ENCODE peak calls at places on chromosomes 7 and 10, in five cellular contexts. F, S, T, V and Z are unnamed samples.

GRCh38 chr7:64849250-64849923 is 53.7 kb upstream of the ZNF273 start:
- DNase-seq in T (no peak), S (no peak), V (no peak), F (peak; percentile 88), Z (no peak)

GRCh38 chr10:23001901-23002516 is 74.2 kb downstream of the ARMC3 start:
- DNase-seq in S (peak; percentile 51), F (no peak), T (no peak), V (no peak), Z (no peak)

GRCh38 chr7:106947244-106947728 is 82.2 kb downstream of the PIK3CG start:
- DNase-seq in V (no peak), F (peak; percentile 77), T (no peak), S (peak; percentile 83), Z (peak; percentile 49)

GRCh38 chr7:94655562-94655883 is 410 bp downstream of the SGCE start:
- DNase-seq in F (no peak), V (peak; percentile 69), S (peak; percentile 61), T (no peak), Z (no peak)

GRCh38 chr10:96505150-96506136 is 8.3 kb downstream of the TLL2 start:
- DNase-seq in T (no peak), S (no peak), F (no peak), V (no peak), Z (no peak)

GRCh38 chr7:69782917-69783684 is 184.8 kb downstream of the AUTS2 start:
- DNase-seq in V (no peak), T (no peak), F (peak; percentile 74), S (no peak), Z (no peak)

GRCh38 chr7:70056363-70056762 is 458.1 kb downstream of the AUTS2 start:
- DNase-seq in V (no peak), F (no peak), S (no peak), T (no peak), Z (no peak)

GRCh38 chr10:80507484-80507880 is 30.2 kb upstream of the SH2D4B start:
- DNase-seq in T (no peak), V (no peak), F (peak; percentile 70), S (no peak), Z (no peak)

GRCh38 chr7:108138911-108139310 is 8.8 kb upstream of the LAMB4 start:
- DNase-seq in V (no peak), T (no peak), S (no peak), F (peak; percentile 7), Z (no peak)

GRCh38 chr7:92422926-92423325 is 24.4 kb upstream of the GATAD1 start:
- DNase-seq in F (no peak), V (no peak), T (no peak), S (no peak), Z (no peak)

GRCh38 chr7:150962743-150963399 is 15.2 kb downstream of the KCNH2 start:
- DNase-seq in V (no peak), T (peak; percentile 66), S (peak; percentile 86), F (peak; percentile 20), Z (peak; percentile 95)

GRCh38 chr7:141097430-141097829 is 23.6 kb downstream of the TMEM178B start:
- DNase-seq in S (peak; percentile 63), V (no peak), F (peak; percentile 15), T (no peak), Z (no peak)

GRCh38 chr7:24964177-24964576 is 15.8 kb downstream of the OSBPL3 start:
- DNase-seq in T (no peak), F (peak; percentile 43), V (no peak), S (no peak), Z (no peak)

GRCh38 chr10:33328253-33328652 is 6.2 kb downstream of the NRP1 start:
- DNase-seq in T (no peak), F (no peak), S (no peak), V (no peak), Z (no peak)

GRCh38 chr10:36172574-36172973 is 530.5 kb upstream of the FZD8 start:
- DNase-seq in V (no peak), F (peak; percentile 46), T (no peak), S (no peak), Z (no peak)

GRCh38 chr7:149772236-149772820 is 1.1 kb downstream of the ZNF467 start:
- DNase-seq in T (peak; percentile 36), F (no peak), V (no peak), S (peak; percentile 65), Z (no peak)

GRCh38 chr7:77575187-77575586 is 38.1 kb downstream of the PTPN12 start:
- DNase-seq in S (no peak), F (no peak), T (no peak), V (no peak), Z (no peak)

GRCh38 chr10:101008823-101009423 is 9.3 kb downstream of the LZTS2 start:
- DNase-seq in V (no peak), F (no peak), S (no peak), T (no peak), Z (no peak)
- TF ChIP-seq CTCF in V (no peak), F (no peak), S (no peak), T (no peak), Z (no peak)

DNA sequence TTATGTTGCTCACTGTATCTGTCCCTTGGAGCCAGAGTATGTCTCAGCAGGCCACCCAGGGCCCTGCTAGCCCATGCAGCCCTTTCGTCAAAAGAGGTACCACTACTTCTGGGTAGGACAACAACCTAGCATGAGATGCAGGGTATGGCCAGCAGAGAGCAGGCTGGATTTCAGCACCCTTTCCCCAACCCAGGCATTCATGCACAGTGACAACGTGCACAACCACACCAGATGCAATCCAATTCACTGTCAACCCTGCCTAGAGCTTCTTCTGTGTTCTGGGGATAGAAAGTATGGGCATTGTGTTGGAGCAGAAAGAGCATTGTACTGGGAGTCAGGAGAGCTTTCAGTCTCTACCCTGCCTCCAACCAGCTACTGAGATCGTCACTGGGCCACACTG is 37.9 kb downstream of the JAZF1 start:
- DNase-seq in V (no peak), F (no peak), S (no peak), T (no peak), Z (no peak)
- TF ChIP-seq CTCF in V (no peak), F (no peak), S (no peak), T (no peak), Z (no peak)

DNA sequence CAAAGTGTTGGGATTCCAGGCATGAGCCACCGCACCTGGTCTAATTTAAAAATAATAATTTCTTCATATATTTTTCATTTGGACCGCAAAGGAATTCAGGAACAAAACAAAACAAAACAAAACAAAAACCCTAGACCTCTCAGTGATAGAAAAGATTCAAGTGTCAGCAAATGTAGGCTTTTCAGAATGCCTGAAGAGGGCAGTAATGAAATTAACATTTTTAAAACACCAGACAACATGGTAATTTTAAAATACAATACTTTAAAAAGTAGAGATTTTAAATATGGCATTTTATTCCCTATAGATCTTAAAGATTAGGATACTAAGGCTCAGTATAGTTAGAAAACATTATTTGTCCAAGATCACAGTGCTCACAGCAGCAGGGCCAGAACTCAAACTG is 36.6 kb downstream of the DNMBP start:
- DNase-seq in F (no peak), S (no peak), V (no peak), T (no peak), Z (no peak)
- TF ChIP-seq CTCF in F (peak; percentile 36), S (peak; percentile 23), V (no peak), T (no peak), Z (peak; percentile 37)

DNA sequence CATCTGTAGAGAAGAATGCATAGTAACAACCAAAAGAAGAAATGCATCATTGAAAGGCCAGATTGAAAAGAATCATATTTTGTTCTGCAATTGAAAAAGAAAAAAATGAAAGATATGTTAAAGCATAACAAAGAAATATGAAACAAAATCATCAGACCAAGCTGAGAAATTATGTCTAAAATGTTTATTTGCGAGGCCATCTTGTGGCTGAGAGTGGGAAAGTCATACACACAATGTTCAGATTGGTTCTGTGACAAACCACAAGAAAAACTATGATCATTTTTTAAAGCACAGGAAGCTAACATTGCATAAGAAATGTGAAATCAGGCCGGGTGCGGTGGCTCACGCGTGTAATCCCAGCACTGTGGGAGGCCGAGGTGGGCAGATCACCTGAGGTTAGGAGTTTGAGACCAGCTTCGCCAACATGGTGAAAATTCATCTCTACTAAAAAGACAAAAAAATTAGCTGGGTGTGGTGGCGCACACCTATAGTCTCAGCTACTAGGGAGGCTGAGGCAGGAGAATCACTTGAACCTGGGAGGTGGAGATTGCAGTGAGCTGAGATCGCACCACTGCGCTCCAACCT is 36.6 kb downstream of the ABCB5 start:
- DNase-seq in S (no peak), F (peak; percentile 25), V (no peak), T (no peak), Z (no peak)
- TF ChIP-seq CTCF in S (peak; percentile 63), F (peak; percentile 47), V (peak; percentile 6), T (no peak), Z (peak; percentile 45)

GRCh38 chr10:6201511-6201975 is 1.2 kb upstream of the PFKFB3 start:
- DNase-seq in F (peak; percentile 31), T (peak; percentile 84), V (peak; percentile 82), S (peak; percentile 88), Z (no peak)
- TF ChIP-seq CTCF in F (no peak), T (peak; percentile 20), V (peak; percentile 10), S (no peak), Z (no peak)

GRCh38 chr10:15589109-15589508 is 130.6 kb downstream of the ITGA8 start:
- DNase-seq in F (no peak), S (no peak), T (no peak), V (no peak), Z (no peak)
- TF ChIP-seq CTCF in F (no peak), S (no peak), T (no peak), V (no peak), Z (no peak)

GRCh38 chr10:1227505-1228402 is 171.6 kb downstream of the WDR37 start:
- DNase-seq in T (no peak), V (no peak), S (no peak), F (no peak), Z (no peak)
- TF ChIP-seq CTCF in T (no peak), V (no peak), S (peak; percentile 9), F (no peak), Z (peak; percentile 6)

GRCh38 chr7:32071466-32072091 is 1.4 kb upstream of the PDE1C start:
- DNase-seq in T (no peak), S (no peak), F (no peak), V (no peak), Z (no peak)
- TF ChIP-seq CTCF in T (no peak), S (no peak), F (no peak), V (no peak), Z (no peak)

GRCh38 chr10:128528781-128529180 is 402.6 kb upstream of the MKI67 start:
- DNase-seq in F (no peak), T (no peak), V (no peak), S (no peak), Z (no peak)

GRCh38 chr10:128530301-128530700 is 404.1 kb upstream of the MKI67 start:
- DNase-seq in V (no peak), T (no peak), F (peak; percentile 10), S (no peak), Z (no peak)

GRCh38 chr10:128526793-128527375 is 400.7 kb upstream of the MKI67 start:
- DNase-seq in V (no peak), S (no peak), T (no peak), F (no peak), Z (no peak)

GRCh38 chr10:128527730-128528129 is 401.5 kb upstream of the MKI67 start:
- DNase-seq in T (no peak), F (no peak), V (no peak), S (no peak), Z (no peak)

DNA sequence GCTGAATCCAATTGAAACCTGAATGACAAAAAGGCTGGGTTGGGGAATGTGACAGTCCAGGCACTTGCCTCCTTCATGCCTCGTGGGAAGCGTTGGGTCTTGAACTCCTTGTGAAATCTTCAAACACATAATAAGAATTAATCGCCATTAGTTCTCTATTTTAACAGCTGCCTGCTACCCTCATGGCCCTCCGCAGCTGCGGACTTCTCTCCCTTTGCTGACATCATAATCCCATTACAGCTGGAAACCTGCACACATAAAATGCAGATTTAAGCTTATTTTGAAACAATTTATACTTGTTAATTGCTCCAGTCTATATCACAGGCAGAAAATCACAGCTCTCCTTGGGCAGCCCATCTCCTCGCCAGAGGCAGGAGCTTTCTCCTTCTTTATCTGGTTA is 403.0 kb upstream of the MKI67 start:
- DNase-seq in T (no peak), V (no peak), F (no peak), S (no peak), Z (no peak)
- TF ChIP-seq CTCF in T (no peak), V (no peak), F (no peak), S (no peak), Z (no peak)